ENCODE peak calls at places on chromosomes 4 and X, in four cellular contexts. C, L, U and J are unnamed samples.

GRCh38 chrX:123994730-123995129 is 33.2 kb downstream of the STAG2 start:
- DNase-seq in U (no peak), L (no peak), C (no peak), J (no peak)

GRCh38 chr4:2843909-2844584 is 403 bp downstream of the ADD1 start:
- DNase-seq in U (peak; percentile 50), L (no peak), C (no peak), J (peak; percentile 61)

GRCh38 chr4:180967936-180968335 is 1275.3 kb upstream of the TENM3 start:
- DNase-seq in U (no peak), C (no peak), L (no peak), J (no peak)

GRCh38 chr4:84719115-84719514 is 136.2 kb downstream of the CDS1 start:
- DNase-seq in U (no peak), C (peak; percentile 32), L (no peak), J (no peak)

GRCh38 chr4:11429646-11430045 is 952 bp upstream of the HS3ST1 start:
- DNase-seq in U (peak; percentile 42), L (no peak), C (no peak), J (no peak)

GRCh38 chr4:786074-786741 is 39.7 kb downstream of the CPLX1 start:
- DNase-seq in L (no peak), U (no peak), C (no peak), J (no peak)

GRCh38 chr4:16725252-16725651 is 173.2 kb downstream of the LDB2 start:
- DNase-seq in U (no peak), C (no peak), L (no peak), J (no peak)

GRCh38 chr4:23945521-23946017 is 55.7 kb upstream of the PPARGC1A start:
- DNase-seq in C (peak; percentile 43), U (peak; percentile 39), L (peak; percentile 53), J (no peak)

GRCh38 chr4:54067163-54067562 is 2.8 kb upstream of the CHIC2 start:
- DNase-seq in C (peak; percentile 60), U (peak; percentile 73), L (no peak), J (no peak)

GRCh38 chr4:141036786-141037185 is 96.5 kb downstream of the RNF150 start:
- DNase-seq in C (no peak), L (no peak), U (no peak), J (no peak)

GRCh38 chr4:172982151-172982590 is 186.4 kb upstream of the GALNT7 start:
- DNase-seq in L (no peak), U (no peak), C (peak; percentile 21), J (no peak)

GRCh38 chrX:38817004-38817703 is 15.9 kb downstream of the MID1IP1 start:
- DNase-seq in U (peak; percentile 12), C (no peak), L (no peak), J (no peak)

GRCh38 chr4:151939670-151940069 is 178.9 kb upstream of the GATB start:
- DNase-seq in C (no peak), L (no peak), U (no peak), J (no peak)

GRCh38 chr4:158768577-158769174 is at the start of gene FNIP2:
- DNase-seq in U (peak; percentile 76), C (peak; percentile 61), L (peak; percentile 56), J (peak; percentile 28)

GRCh38 chr4:13705521-13706035 is 78.1 kb upstream of the BOD1L1 start:
- DNase-seq in L (peak; percentile 55), U (peak; percentile 92), C (no peak), J (peak; percentile 7)

GRCh38 chr4:20333141-20333690 is 81.5 kb downstream of the SLIT2 start:
- DNase-seq in L (no peak), U (no peak), C (no peak), J (no peak)

GRCh38 chr4:61468091-61468720 is 268.1 kb downstream of the ADGRL3 start:
- DNase-seq in U (no peak), C (no peak), L (no peak), J (no peak)

GRCh38 chr4:113539408-113539807 is 222.1 kb downstream of the CAMK2D start:
- DNase-seq in U (no peak), L (no peak), C (no peak), J (no peak)

GRCh38 chr4:110641218-110641617 is 18.3 kb upstream of the PITX2 start:
- DNase-seq in C (no peak), U (no peak), L (no peak), J (no peak)

GRCh38 chrX:148380614-148381561 is 119.5 kb upstream of the AFF2 start:
- DNase-seq in L (no peak), C (no peak), U (peak; percentile 83), J (no peak)

DNA sequence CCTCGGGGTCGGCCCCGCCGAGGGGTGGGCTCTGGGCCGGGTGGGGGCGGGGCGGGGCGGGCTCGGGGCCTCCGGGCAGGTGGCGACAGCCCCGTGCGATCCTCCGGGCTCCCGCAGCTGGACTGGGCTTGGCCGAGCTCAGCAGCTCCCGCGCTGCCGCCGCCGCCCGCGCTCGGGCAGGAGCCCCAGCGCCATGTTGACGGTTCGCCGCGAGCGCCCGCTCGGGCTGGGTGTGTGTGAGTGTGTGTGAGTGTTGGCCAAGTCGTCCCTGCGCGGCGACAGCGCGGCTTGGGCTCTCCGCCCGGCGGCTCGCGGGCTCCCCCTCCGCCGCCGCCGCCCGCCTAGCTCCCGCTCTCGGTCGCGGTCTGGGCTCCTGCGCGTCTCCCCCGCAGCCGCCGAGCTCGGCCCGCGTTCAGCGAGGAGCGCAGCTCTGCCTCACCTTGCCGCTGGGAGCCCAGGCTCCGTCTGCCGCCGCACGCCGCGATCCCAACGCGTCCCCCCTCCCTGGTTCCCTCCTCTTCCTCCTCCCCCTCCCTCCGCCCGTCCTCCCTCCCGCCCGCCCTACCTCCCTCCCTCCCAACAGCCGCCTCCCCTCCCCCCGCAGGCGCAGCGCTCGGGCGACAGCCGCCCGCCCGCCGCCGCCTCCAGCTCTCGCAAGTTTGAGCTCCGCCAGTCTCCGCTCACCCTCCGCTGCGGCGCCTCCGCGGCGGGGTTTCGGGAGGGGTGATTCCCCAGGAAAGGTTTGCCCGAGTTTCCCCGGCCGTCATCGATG is at the start of gene BCOR:
- DNase-seq in C (peak; percentile 46), U (peak; percentile 69), L (peak; percentile 73), J (peak; percentile 52)
- H3K27ac ChIP-seq in C (peak within 1 kb of the TSS; percentile 91), U (peak within 1 kb of the TSS; percentile 85), L (peak within 1 kb of the TSS; percentile 83), J (peak within 1 kb of the TSS; percentile 67)

DNA sequence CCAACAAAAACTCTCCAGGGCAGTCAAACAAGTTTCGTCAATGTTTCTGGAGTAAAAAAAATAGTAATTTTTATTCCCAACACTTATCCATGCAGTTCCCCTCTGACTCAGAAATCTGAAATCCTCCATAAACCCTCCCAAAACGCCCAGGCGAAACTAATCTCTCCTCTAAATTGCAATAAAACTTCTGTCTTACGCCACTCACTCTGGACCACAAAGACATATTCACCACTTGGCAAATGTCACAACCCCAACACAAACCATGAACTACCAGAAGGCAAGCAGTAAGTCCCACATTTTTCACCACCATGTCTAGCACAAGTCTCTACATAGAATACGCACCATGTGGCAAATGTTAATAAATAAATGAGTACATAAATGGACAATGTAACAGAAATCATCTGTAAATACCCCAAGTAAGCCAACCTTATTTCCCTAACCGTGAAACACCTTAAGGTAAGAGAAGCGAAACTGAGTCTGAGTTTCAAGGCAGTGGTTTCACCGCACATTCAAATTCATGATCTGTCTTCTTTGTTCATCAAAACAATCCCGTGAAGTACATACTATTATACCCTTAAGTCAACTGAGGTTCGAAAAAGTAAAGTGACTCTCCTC is 1.6 kb downstream of the PAPSS1 start:
- DNase-seq in C (no peak), U (no peak), L (no peak), J (no peak)
- H3K27ac ChIP-seq in C (no peak overlapping the region), U (no peak overlapping the region), L (peak overlapping the region; percentile 7), J (no peak overlapping the region)

GRCh38 chr4:7630559-7631287 is 196.0 kb upstream of the PSAPL1 start:
- DNase-seq in C (peak; percentile 54), U (no peak), L (no peak), J (peak; percentile 65)
- H3K27ac ChIP-seq in C (no peak overlapping the region), U (no peak overlapping the region), L (peak overlapping the region; percentile 12), J (no peak overlapping the region)

GRCh38 chr4:7648813-7649395 is 214.2 kb upstream of the PSAPL1 start:
- DNase-seq in C (no peak), L (no peak), U (no peak), J (no peak)
- H3K27ac ChIP-seq in C (no peak overlapping the region), L (no peak overlapping the region), U (no peak overlapping the region), J (no peak overlapping the region)

GRCh38 chrX:45842916-45843315 is 642.2 kb upstream of the DIPK2B start:
- DNase-seq in C (no peak), L (no peak), U (no peak), J (no peak)
- H3K27ac ChIP-seq in C (no peak overlapping the region), L (no peak overlapping the region), U (no peak overlapping the region), J (no peak overlapping the region)

GRCh38 chrX:39957816-39958561 is 139.8 kb downstream of the BCOR start:
- DNase-seq in L (no peak), U (peak; percentile 76), C (no peak), J (no peak)
- H3K27ac ChIP-seq in L (peak overlapping the region; percentile 1), U (no peak overlapping the region), C (no peak overlapping the region), J (no peak overlapping the region)

DNA sequence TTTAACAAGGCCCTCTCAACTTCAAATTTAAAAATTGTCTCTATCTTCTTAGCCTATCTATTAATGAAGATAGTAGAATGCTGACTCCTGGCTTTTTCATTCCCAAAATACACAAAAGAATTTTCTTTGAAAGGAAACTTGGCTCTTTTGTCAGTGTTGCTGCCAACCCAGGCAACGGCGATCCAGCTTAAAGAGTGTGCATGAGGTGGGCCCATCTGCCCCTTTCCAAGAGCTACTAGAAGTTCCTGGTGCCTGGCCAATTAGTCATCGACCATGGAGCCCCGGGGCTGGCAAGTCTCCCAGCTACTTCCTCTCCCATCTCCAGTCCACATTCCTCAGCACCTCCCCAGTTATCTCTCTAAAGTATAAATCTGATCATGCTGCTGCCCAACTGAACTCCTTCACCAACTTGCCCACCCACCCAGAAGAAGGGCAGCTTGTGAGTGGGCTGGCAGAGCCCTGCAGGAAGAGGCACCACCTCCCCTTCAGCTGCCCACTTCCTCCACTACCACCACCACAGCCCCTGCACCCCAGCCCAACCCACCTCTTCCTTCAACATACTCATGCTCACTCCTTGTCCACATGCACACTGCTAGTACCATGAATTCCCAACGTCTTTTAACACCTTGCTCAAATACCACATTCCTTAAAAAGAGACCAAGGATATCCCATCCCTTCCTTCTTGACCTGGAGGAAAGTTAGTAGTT is 158.2 kb upstream of the MAP3K15 start:
- DNase-seq in U (no peak), C (peak; percentile 56), L (no peak), J (no peak)
- H3K27ac ChIP-seq in U (no peak overlapping the region), C (no peak overlapping the region), L (no peak overlapping the region), J (no peak overlapping the region)